ENCODE peak calls at places on chromosomes 3 and 15, in ten cellular contexts. H is Calu3; D is foreskin fibroblast; T is effector CD4-positive, alpha-beta T cell; K is NCI-H524 treated with DMSO at 0.1 percent for 48 hours; W is stimulated activated naive B cell treated with anti-CD40 and anti-IgM and Interleukin-4, amounts not matched to agents 10 μg/mL and 1 μg/mL and 100 μg/mL, for 72 hours; J is endothelial cell; F is AG09309; A is caudate nucleus; S is SW 1271. V is an unnamed sample.

GRCh38 chr3:16945330-16945729 is 60.6 kb downstream of the PLCL2 start:
- DNase-seq in H (no peak), D (peak; percentile 3), T (no peak), K (no peak), W (no peak), J (no peak), F (no peak), A (no peak), S (no peak), V (no peak)

GRCh38 chr15:81155375-81156218 is 21.5 kb downstream of the CFAP161 start:
- DNase-seq in H (peak; percentile 33), D (peak; percentile 43), T (no peak), K (no peak), W (peak; percentile 8), J (no peak), F (peak; percentile 53), A (no peak), S (no peak), V (no peak)

GRCh38 chr3:177338697-177339219 is 141.5 kb upstream of the TBL1XR1 start:
- DNase-seq in H (peak; percentile 35), D (no peak), T (no peak), K (no peak), W (no peak), J (no peak), F (no peak), A (no peak), S (no peak), V (no peak)

GRCh38 chr15:77482570-77482969 is 61.9 kb downstream of the HMG20A start:
- DNase-seq in H (no peak), D (peak; percentile 76), T (no peak), K (no peak), W (no peak), J (no peak), F (peak; percentile 54), A (no peak), S (no peak), V (no peak)

GRCh38 chr15:94327356-94327936 is 96.1 kb downstream of the MCTP2 start:
- DNase-seq in H (peak; percentile 20), D (peak; percentile 7), T (no peak), K (peak; percentile 3), W (no peak), J (peak; percentile 45), F (no peak), A (no peak), S (peak; percentile 24), V (no peak)

GRCh38 chr15:61822511-61822910 is 237.7 kb downstream of the VPS13C start:
- DNase-seq in H (no peak), D (no peak), T (no peak), K (no peak), W (no peak), J (no peak), F (no peak), A (no peak), S (no peak), V (no peak)

GRCh38 chr3:38348903-38349302 is 2.3 kb downstream of the XYLB start:
- DNase-seq in H (no peak), D (peak; percentile 20), T (no peak), K (no peak), W (no peak), J (no peak), F (no peak), A (no peak), S (no peak), V (no peak)

GRCh38 chr15:62739082-62739481 is 303.5 kb upstream of the TPM1 start:
- DNase-seq in H (peak; percentile 56), D (peak; percentile 45), T (no peak), K (no peak), W (no peak), J (no peak), F (no peak), A (no peak), S (no peak), V (no peak)

GRCh38 chr3:83863380-83863779 is 1095.4 kb upstream of the CADM2 start:
- DNase-seq in H (no peak), D (no peak), T (no peak), K (no peak), W (no peak), J (no peak), F (no peak), A (no peak), S (no peak), V (no peak)

GRCh38 chr15:52050416-52050815 is 31.4 kb downstream of the MAPK6 start:
- DNase-seq in H (no peak), D (peak; percentile 38), T (no peak), K (no peak), W (no peak), J (no peak), F (no peak), A (no peak), S (no peak), V (no peak)

GRCh38 chr3:52244061-52244628 is 1.4 kb upstream of the PPM1M start:
- DNase-seq in H (peak; percentile 52), D (peak; percentile 72), T (no peak), K (no peak), W (peak; percentile 93), J (no peak), F (no peak), A (no peak), S (no peak), V (no peak)

GRCh38 chr15:35755237-35755802 is 209.4 kb upstream of the DPH6 start:
- DNase-seq in H (no peak), D (no peak), T (no peak), K (no peak), W (no peak), J (no peak), F (peak; percentile 23), A (no peak), S (no peak), V (no peak)

GRCh38 chr15:71151061-71151460 is 35.8 kb downstream of the THSD4 start:
- DNase-seq in H (no peak), D (no peak), T (no peak), K (no peak), W (no peak), J (no peak), F (peak; percentile 16), A (no peak), S (no peak), V (no peak)

GRCh38 chr15:28106294-28107110 is 7.4 kb upstream of the OCA2 start:
- DNase-seq in H (no peak), D (no peak), T (no peak), K (no peak), W (no peak), J (peak; percentile 39), F (no peak), A (no peak), S (no peak), V (no peak)

GRCh38 chr3:63886843-63887242 is 23.2 kb downstream of the ATXN7 start:
- DNase-seq in H (no peak), D (no peak), T (no peak), K (no peak), W (no peak), J (no peak), F (no peak), A (no peak), S (no peak), V (no peak)

GRCh38 chr3:52121813-52122212 is 32.4 kb downstream of the POC1A start:
- DNase-seq in H (no peak), D (no peak), T (no peak), K (no peak), W (peak; percentile 16), J (no peak), F (no peak), A (no peak), S (no peak), V (no peak)

GRCh38 chr3:66443404-66443803 is 57.4 kb downstream of the LRIG1 start:
- DNase-seq in H (no peak), D (no peak), T (no peak), K (no peak), W (no peak), J (no peak), F (no peak), A (no peak), S (no peak), V (no peak)

GRCh38 chr3:35296533-35296932 is 342.8 kb upstream of the ARPP21 start:
- DNase-seq in H (no peak), D (no peak), T (no peak), K (no peak), W (no peak), J (no peak), F (no peak), A (no peak), S (no peak), V (no peak)

GRCh38 chr3:85626662-85627061 is 667.9 kb downstream of the CADM2 start:
- DNase-seq in H (no peak), D (no peak), T (no peak), K (no peak), W (no peak), J (no peak), F (no peak), A (no peak), S (no peak), V (no peak)

GRCh38 chr3:45145223-45145622 is 955 bp downstream of the CDCP1 start:
- DNase-seq in H (no peak), D (no peak), T (no peak), K (no peak), W (no peak), J (no peak), F (no peak), A (no peak), S (no peak), V (no peak)

GRCh38 chr3:195258449-195259145 is 12.4 kb downstream of the XXYLT1 start:
- DNase-seq in H (no peak), D (no peak), T (no peak), K (peak; percentile 31), W (no peak), J (no peak), F (no peak), A (no peak), S (no peak), V (no peak)

GRCh38 chr3:123749716-123750115 is 134.4 kb downstream of the MYLK start:
- DNase-seq in H (no peak), D (peak; percentile 94), T (no peak), K (no peak), W (no peak), J (no peak), F (peak; percentile 97), A (no peak), S (no peak), V (no peak)

GRCh38 chr3:46429671-46430070 is 22.6 kb downstream of the CCRL2 start:
- DNase-seq in H (no peak), D (no peak), T (no peak), K (no peak), W (no peak), J (no peak), F (no peak), A (no peak), S (no peak), V (no peak)

GRCh38 chr15:98268163-98268562 is 307.7 kb downstream of the ARRDC4 start:
- DNase-seq in H (no peak), D (no peak), T (no peak), K (no peak), W (no peak), J (no peak), F (no peak), A (no peak), S (no peak), V (no peak)

GRCh38 chr15:44775923-44776322 is 39.6 kb downstream of the TRIM69 start:
- DNase-seq in H (no peak), D (no peak), T (no peak), K (no peak), W (no peak), J (no peak), F (no peak), A (peak; percentile 34), S (no peak), V (peak; percentile 49)

GRCh38 chr3:51703026-51703775 is 3.7 kb upstream of the GRM2 start:
- DNase-seq in H (no peak), D (no peak), T (no peak), K (no peak), W (no peak), J (no peak), F (no peak), A (no peak), S (no peak), V (no peak)

GRCh38 chr3:146589899-146590508 is 15.1 kb downstream of the PLSCR5 start:
- DNase-seq in H (peak; percentile 64), D (peak; percentile 28), T (no peak), K (peak; percentile 10), W (no peak), J (peak; percentile 21), F (no peak), A (no peak), S (no peak), V (no peak)

GRCh38 chr3:56813656-56813965 is 11.9 kb upstream of the ARHGEF3 start:
- DNase-seq in H (no peak), D (no peak), T (no peak), K (no peak), W (no peak), J (no peak), F (no peak), A (no peak), S (no peak), V (no peak)